ENCODE peak calls at places on chromosomes 13 and 19, in five cellular contexts. I, O, W, F and S are unnamed samples.

GRCh38 chr19:30319411-30319810 is 52.8 kb upstream of the ZNF536 start:
- DNase-seq in O (no peak), F (no peak), I (no peak), W (no peak), S (no peak)

GRCh38 chr19:17390665-17391370 is 3.2 kb downstream of the CCDC194 start:
- DNase-seq in F (peak), W (peak), I (peak), O (peak), S (peak)

GRCh38 chr19:29567366-29567915 is 38.6 kb upstream of the POP4 start:
- DNase-seq in F (no peak), W (no peak), I (no peak), O (no peak), S (no peak)

GRCh38 chr13:93355094-93355493 is 128.5 kb downstream of the GPC6 start:
- DNase-seq in W (no peak), I (no peak), O (no peak), F (no peak), S (no peak)

GRCh38 chr19:42206871-42207755 is 10.4 kb downstream of the DEDD2 start:
- DNase-seq in F (no peak), O (no peak), W (no peak), I (no peak), S (no peak)

GRCh38 chr13:23323946-23324709 is 109.4 kb downstream of the SACS start:
- DNase-seq in I (no peak), F (no peak), W (no peak), O (no peak), S (peak)

GRCh38 chr13:97185291-97185690 is 36.8 kb upstream of the MBNL2 start:
- DNase-seq in W (no peak), F (no peak), O (no peak), I (no peak), S (no peak)

GRCh38 chr19:45972081-45972943 is 1.4 kb downstream of the NOVA2 start:
- DNase-seq in W (no peak), O (peak), I (no peak), F (no peak), S (peak)

GRCh38 chr13:112068531-112069062 is 1.6 kb downstream of the SOX1 start:
- DNase-seq in O (no peak), W (no peak), I (no peak), F (no peak), S (peak)

GRCh38 chr13:40613954-40614353 is 52.5 kb downstream of the FOXO1 start:
- DNase-seq in O (no peak), F (no peak), I (no peak), W (no peak), S (no peak)

GRCh38 chr19:4374451-4375163 is 25.7 kb downstream of the SH3GL1 start:
- DNase-seq in I (peak), F (no peak), O (peak), W (peak), S (no peak)

GRCh38 chr19:43625918-43626579 is 6.6 kb upstream of the ZNF428 start:
- DNase-seq in O (no peak), F (no peak), W (peak), I (no peak), S (peak)
- TF ChIP-seq CTCF in O (no peak), F (no peak), W (no peak), I (no peak), S (no peak)

DNA sequence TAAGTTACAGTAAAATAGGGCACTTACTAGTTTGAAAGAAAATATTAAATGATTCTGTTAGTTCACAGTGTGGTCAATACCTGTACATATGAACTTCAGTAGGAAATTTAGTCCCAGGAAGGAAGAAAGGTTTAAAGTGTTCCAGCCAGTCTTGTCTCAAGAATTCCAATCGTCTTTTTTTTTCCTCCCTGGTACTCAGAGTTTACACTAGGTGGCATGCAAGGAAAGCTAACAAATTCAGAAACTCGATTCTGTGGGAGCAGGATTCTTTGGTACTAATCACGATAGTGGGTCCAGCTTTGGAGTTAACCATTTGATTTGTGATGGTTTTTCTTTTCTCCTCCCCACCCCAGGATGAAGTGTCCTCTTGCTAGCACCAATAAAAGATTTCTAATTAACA is 43.6 kb downstream of the POLR1D start:
- DNase-seq in I (no peak), F (no peak), W (no peak), O (no peak), S (no peak)
- TF ChIP-seq CTCF in I (no peak), F (peak), W (peak), O (no peak), S (no peak)

DNA sequence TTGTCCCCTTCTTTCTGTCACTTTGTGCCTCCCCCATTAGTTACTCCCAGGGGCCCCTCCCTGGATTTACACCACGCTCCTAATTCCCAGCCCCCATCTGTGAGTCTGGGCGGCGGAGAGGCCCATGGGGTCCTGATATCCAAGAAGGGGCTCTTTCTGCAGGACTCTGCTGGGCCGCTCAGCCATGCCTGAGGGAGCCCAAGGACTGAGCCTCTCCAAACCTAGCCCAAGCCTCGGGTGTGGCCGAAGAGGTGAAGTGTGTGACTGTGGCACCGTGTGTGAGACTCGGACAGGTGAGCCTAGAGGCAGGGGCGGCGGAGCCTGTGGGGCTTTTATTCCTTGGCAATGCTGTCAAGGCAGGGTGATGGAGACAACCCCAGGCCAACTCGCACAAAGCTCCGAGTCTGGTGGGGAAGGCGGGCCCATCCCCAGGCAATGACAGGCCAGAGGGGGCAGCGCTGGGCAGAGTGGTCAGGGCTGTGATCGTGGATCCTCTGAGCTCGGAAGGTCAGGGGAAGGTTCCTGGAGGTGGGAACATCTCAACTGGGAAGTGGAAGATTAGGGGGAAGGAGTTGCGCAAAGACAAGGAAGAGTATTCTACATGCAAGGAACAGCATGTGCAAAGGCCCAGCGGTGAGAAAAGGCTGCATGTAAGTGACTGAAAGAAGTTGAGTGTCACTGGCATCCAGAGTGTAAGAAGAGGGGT is 1.6 kb downstream of the PLEKHG2 start:
- DNase-seq in W (peak), I (no peak), O (peak), F (no peak), S (peak)
- TF ChIP-seq CTCF in W (no peak), I (no peak), O (no peak), F (no peak), S (no peak)

GRCh38 chr13:21670883-21671792 is at the start of gene FGF9:
- DNase-seq in O (no peak), W (peak), I (peak), F (peak), S (peak)
- TF ChIP-seq CTCF in O (no peak), W (peak), I (no peak), F (no peak), S (no peak)

GRCh38 chr13:110820311-110820710 is 94.6 kb downstream of the ANKRD10 start:
- DNase-seq in F (no peak), W (no peak), O (no peak), I (no peak), S (no peak)
- TF ChIP-seq CTCF in F (no peak), W (no peak), O (no peak), I (no peak), S (no peak)

GRCh38 chr13:113210834-113211233 is 1.4 kb downstream of the CUL4A start:
- DNase-seq in W (no peak), I (no peak), O (no peak), F (no peak), S (no peak)

GRCh38 chr13:113208424-113209335 is at the start of gene PCID2:
- DNase-seq in F (peak), O (peak), W (peak), I (peak), S (peak)

GRCh38 chr13:113209880-113210421 is 538 bp downstream of the CUL4A start:
- DNase-seq in F (peak), O (peak), I (peak), W (peak), S (peak)

GRCh38 chr13:113209336-113209879 is at the start of gene CUL4A:
- DNase-seq in W (peak), I (peak), O (peak), F (peak), S (peak)

DNA sequence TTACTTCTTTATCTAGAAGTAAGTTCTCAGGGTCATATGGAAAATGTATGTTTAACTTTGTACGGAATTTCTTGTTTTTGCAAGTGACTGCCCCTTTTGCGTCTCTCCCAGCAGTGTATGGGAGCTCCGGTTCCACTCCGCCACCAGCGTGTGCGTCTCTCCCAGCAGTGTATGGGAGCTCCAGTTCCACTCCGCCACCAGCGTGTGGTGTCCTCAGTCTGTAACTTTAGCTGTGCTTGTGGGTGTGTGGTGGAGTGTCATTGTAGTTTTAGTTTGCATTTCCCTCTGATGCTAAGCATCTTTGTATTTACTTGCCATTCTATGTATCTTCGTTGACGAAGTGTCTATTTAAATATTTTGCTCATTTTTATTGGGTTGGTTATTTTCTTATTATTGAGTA is 2.4 kb downstream of the CUL4A start:
- DNase-seq in W (peak), F (peak), O (no peak), I (no peak), S (peak)
- TF ChIP-seq CTCF in W (peak), F (peak), O (no peak), I (no peak), S (no peak)

GRCh38 chr13:43494206-43494605 is 292.6 kb downstream of the ENOX1 start:
- DNase-seq in O (no peak), W (no peak), F (no peak), I (no peak), S (no peak)
- TF ChIP-seq CTCF in O (no peak), W (no peak), F (no peak), I (no peak), S (no peak)